ENCODE peak calls at places on chromosomes 4 and X, in ten cellular contexts. W is cardiac muscle cell, N is OCI-LY7, T is NB4, X is foreskin fibroblast, U is retinal pigment epithelial cell, R is heart right ventricle, G is AG09309, M is transverse colon, A is A549. Q is an unnamed sample.

GRCh38 chrX:135740683-135741149 is 27.3 kb downstream of the CT45A3 start:
- DNase-seq in U (no peak), W (peak), X (no peak), M (peak), R (no peak), T (peak), N (peak), A (peak), G (no peak), Q (no peak)

GRCh38 chrX:154890990-154891639 is 5.0 kb downstream of the F8A1 start:
- DNase-seq in U (no peak), W (no peak), T (no peak), N (no peak), A (no peak), G (no peak), X (no peak), R (no peak), M (no peak), Q (no peak)

GRCh38 chr4:116397714-116398113 is 687.7 kb downstream of the TRAM1L1 start:
- DNase-seq in A (no peak), G (no peak), U (no peak), R (no peak), X (no peak), W (no peak), T (no peak), N (no peak), M (no peak), Q (no peak)

GRCh38 chr4:157992038-157992706 is 180.7 kb downstream of the GASK1B start:
- DNase-seq in N (peak), T (peak), G (peak), X (peak), M (no peak), A (peak), U (no peak), W (peak), R (peak), Q (peak)

GRCh38 chrX:47634871-47635575 is 5.3 kb upstream of the CFP start:
- DNase-seq in G (no peak), U (no peak), X (no peak), A (no peak), N (no peak), W (no peak), M (no peak), T (no peak), R (no peak), Q (no peak)

GRCh38 chrX:74349387-74349786 is 45.4 kb downstream of the ZCCHC13 start:
- DNase-seq in G (peak), A (no peak), R (no peak), U (peak), T (no peak), M (no peak), X (peak), N (no peak), W (peak), Q (peak)

GRCh38 chrX:71475906-71476305 is 57.0 kb upstream of the OGT start:
- DNase-seq in U (no peak), A (no peak), M (no peak), T (no peak), G (no peak), N (no peak), R (no peak), W (peak), X (no peak), Q (no peak)

GRCh38 chr4:151267822-151268535 is 9.0 kb upstream of the PRSS48 start:
- DNase-seq in U (no peak), N (no peak), R (no peak), X (no peak), G (no peak), T (no peak), M (no peak), W (no peak), A (no peak), Q (no peak)

GRCh38 chr4:92791876-92792490 is 488.2 kb downstream of the GRID2 start:
- DNase-seq in X (no peak), U (no peak), A (no peak), R (no peak), G (no peak), W (no peak), N (no peak), T (no peak), M (no peak), Q (no peak)

GRCh38 chr4:72983706-72984105 is 85.8 kb downstream of the COX18 start:
- DNase-seq in A (no peak), X (no peak), N (no peak), W (no peak), G (no peak), M (no peak), T (no peak), R (no peak), U (no peak), Q (no peak)
- H3K4me3 ChIP-seq in A (no peak), X (no peak), N (no peak), W (no peak), G (no peak), M (no peak), T (no peak), R (no peak), U (no peak), Q (no peak)

GRCh38 chr4:53671757-53672156 is 80.5 kb upstream of the LNX1 start:
- DNase-seq in G (no peak), N (no peak), A (no peak), M (no peak), X (no peak), R (no peak), W (no peak), U (no peak), T (no peak), Q (no peak)
- H3K4me3 ChIP-seq in G (no peak), N (no peak), A (no peak), M (no peak), X (no peak), R (no peak), W (no peak), U (no peak), T (no peak), Q (no peak)

GRCh38 chr4:94726524-94727123 is 31.1 kb upstream of the BMPR1B start:
- DNase-seq in A (no peak), U (no peak), N (no peak), G (no peak), W (no peak), R (no peak), T (no peak), X (no peak), M (no peak), Q (no peak)

GRCh38 chr4:94722748-94723147 is 35.0 kb upstream of the BMPR1B start:
- DNase-seq in M (no peak), N (peak), X (no peak), A (no peak), U (no peak), W (no peak), T (peak), R (no peak), G (no peak), Q (no peak)

GRCh38 chr4:94724016-94724415 is 33.7 kb upstream of the BMPR1B start:
- DNase-seq in X (no peak), M (no peak), T (no peak), G (no peak), R (no peak), N (no peak), A (no peak), W (no peak), U (no peak), Q (no peak)

GRCh38 chr4:94732358-94732698 is 25.4 kb upstream of the BMPR1B start:
- DNase-seq in M (no peak), U (no peak), A (no peak), R (no peak), N (no peak), X (no peak), T (no peak), G (no peak), W (no peak), Q (no peak)

GRCh38 chr4:94728056-94728766 is 29.5 kb upstream of the BMPR1B start:
- DNase-seq in W (no peak), R (no peak), U (no peak), N (no peak), G (no peak), A (no peak), T (no peak), X (peak), M (no peak), Q (no peak)
- H3K4me3 ChIP-seq in W (no peak), R (no peak), U (no peak), N (no peak), G (no peak), A (no peak), T (no peak), X (no peak), M (no peak), Q (no peak)

DNA sequence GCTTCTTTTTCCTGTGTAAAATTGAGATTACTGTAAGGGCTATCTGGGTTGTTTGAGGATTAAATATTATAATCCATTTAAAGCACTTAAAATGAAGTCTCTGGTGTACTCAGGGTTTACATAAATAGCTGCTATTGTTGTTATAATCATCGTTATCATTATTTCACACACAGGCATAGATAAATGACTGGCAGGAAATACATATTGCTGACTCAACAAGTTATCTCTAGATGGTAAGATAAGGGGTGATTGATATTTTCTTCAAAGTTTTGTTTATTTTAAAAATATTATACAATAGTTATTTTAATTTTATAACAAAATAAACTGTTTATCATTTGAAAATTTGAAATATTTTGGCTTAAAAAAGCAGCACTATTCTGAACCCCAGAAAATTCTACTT is 134.3 kb upstream of the DCAF12L2 start:
- DNase-seq in A (no peak), R (no peak), G (no peak), X (no peak), U (no peak), T (no peak), M (no peak), W (no peak), N (no peak), Q (no peak)
- H3K4me3 ChIP-seq in A (no peak), R (no peak), G (no peak), X (no peak), U (no peak), T (no peak), M (no peak), W (no peak), N (no peak), Q (no peak)

GRCh38 chr4:86280246-86280645 is 79.6 kb downstream of the MAPK10 start:
- DNase-seq in X (no peak), M (no peak), N (no peak), A (no peak), U (no peak), T (no peak), G (no peak), R (no peak), W (no peak), Q (no peak)

GRCh38 chr4:86274642-86275041 is 85.2 kb downstream of the MAPK10 start:
- DNase-seq in N (no peak), G (no peak), M (no peak), U (no peak), R (no peak), T (no peak), A (no peak), X (no peak), W (no peak), Q (no peak)

GRCh38 chr4:86283341-86283740 is 76.5 kb downstream of the MAPK10 start:
- DNase-seq in A (no peak), X (no peak), U (no peak), T (no peak), M (no peak), N (no peak), W (peak), R (no peak), G (no peak), Q (no peak)

GRCh38 chr4:86279247-86279960 is 80.4 kb downstream of the MAPK10 start:
- DNase-seq in N (no peak), A (no peak), U (no peak), W (no peak), M (no peak), R (no peak), G (no peak), X (no peak), T (no peak), Q (no peak)
- H3K4me3 ChIP-seq in N (no peak), A (no peak), U (no peak), W (no peak), M (no peak), R (no peak), G (no peak), X (no peak), T (no peak), Q (no peak)

GRCh38 chr4:1099684-1100335 is 13.6 kb downstream of the RNF212 start:
- DNase-seq in X (no peak), N (no peak), G (no peak), W (no peak), R (no peak), A (no peak), M (no peak), U (no peak), T (no peak), Q (no peak)

GRCh38 chr4:1096841-1097240 is 16.5 kb downstream of the RNF212 start:
- DNase-seq in X (no peak), M (no peak), T (no peak), U (no peak), G (no peak), W (no peak), A (no peak), N (no peak), R (no peak), Q (no peak)

GRCh38 chr4:1097553-1097952 is 15.8 kb downstream of the RNF212 start:
- DNase-seq in A (no peak), M (no peak), T (no peak), W (no peak), N (no peak), G (no peak), R (no peak), U (no peak), X (no peak), Q (no peak)

GRCh38 chr4:1099270-1099669 is 14.1 kb downstream of the RNF212 start:
- DNase-seq in G (no peak), A (no peak), T (no peak), R (no peak), X (no peak), N (no peak), M (no peak), U (no peak), W (no peak), Q (no peak)

GRCh38 chr4:1098311-1098925 is 14.9 kb downstream of the RNF212 start:
- DNase-seq in W (no peak), R (no peak), G (no peak), M (no peak), A (no peak), T (no peak), N (no peak), X (no peak), U (no peak), Q (no peak)
- H3K4me3 ChIP-seq in W (no peak), R (no peak), G (no peak), M (no peak), A (no peak), T (no peak), N (no peak), X (no peak), U (no peak), Q (no peak)

GRCh38 chr4:5888222-5888701 is 4.6 kb downstream of the CRMP1 start:
- DNase-seq in W (no peak), G (no peak), N (no peak), T (no peak), U (no peak), X (no peak), R (no peak), A (no peak), M (no peak), Q (no peak)
- H3K4me3 ChIP-seq in W (peak), G (no peak), N (no peak), T (no peak), U (no peak), X (no peak), R (peak), A (peak), M (peak), Q (no peak)

GRCh38 chr4:95869961-95870500 is 30.1 kb downstream of the PDHA2 start:
- DNase-seq in M (no peak), T (peak), A (no peak), U (no peak), N (no peak), R (no peak), X (no peak), G (no peak), W (peak), Q (peak)
- H3K4me3 ChIP-seq in M (no peak), T (no peak), A (no peak), U (no peak), N (no peak), R (no peak), X (no peak), G (no peak), W (no peak), Q (no peak)

GRCh38 chr4:2248821-2249261 is 6.9 kb upstream of the HAUS3 start:
- DNase-seq in W (no peak), M (no peak), U (no peak), A (no peak), X (no peak), R (no peak), N (no peak), T (no peak), G (no peak), Q (no peak)
- H3K4me3 ChIP-seq in W (no peak), M (no peak), U (no peak), A (no peak), X (no peak), R (no peak), N (no peak), T (no peak), G (no peak), Q (no peak)

GRCh38 chrX:96682516-96682915 is 2.1 kb upstream of the DIAPH2 start:
- DNase-seq in A (no peak), R (no peak), T (no peak), G (no peak), U (no peak), W (no peak), X (no peak), M (no peak), N (no peak), Q (no peak)

GRCh38 chrX:96685205-96686099 is 810 bp downstream of the DIAPH2 start:
- DNase-seq in W (peak), X (peak), N (peak), U (no peak), R (peak), M (peak), T (peak), A (no peak), G (no peak), Q (peak)

GRCh38 chrX:96688789-96689188 is 4.1 kb downstream of the DIAPH2 start:
- DNase-seq in N (no peak), R (no peak), T (no peak), W (no peak), U (no peak), M (no peak), G (no peak), X (no peak), A (no peak), Q (no peak)

GRCh38 chrX:96684339-96685204 is at the start of gene DIAPH2:
- DNase-seq in A (peak), G (peak), N (peak), M (peak), R (peak), U (no peak), W (peak), X (peak), T (peak), Q (peak)

DNA sequence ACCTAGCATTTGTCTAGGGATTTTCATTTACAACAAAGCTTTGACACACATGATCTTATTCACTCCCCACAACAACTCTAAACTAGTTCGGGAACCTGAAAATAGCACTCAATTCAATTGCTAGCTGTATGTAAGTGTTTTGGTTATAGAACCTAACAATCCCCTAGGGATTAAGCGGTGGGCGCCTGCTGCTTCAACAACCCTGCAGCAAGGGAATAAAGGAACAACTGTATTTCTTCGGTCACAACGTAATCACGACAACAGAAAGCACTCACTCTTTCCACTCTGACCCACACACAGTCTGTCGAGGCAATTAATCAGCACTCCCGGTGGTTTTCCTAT is 674 bp upstream of the DIAPH2 start:
- DNase-seq in N (peak), W (peak), U (no peak), X (no peak), G (no peak), M (no peak), A (no peak), T (peak), R (no peak), Q (no peak)
- H3K4me3 ChIP-seq in N (peak), W (no peak), U (peak), X (peak), G (peak), M (no peak), A (peak), T (peak), R (peak), Q (peak)

Q was measured in fibroblast of pulmonary artery.